ENCODE peak calls at places on chromosomes 7 and 10, in five cellular contexts. T, S, X, Z and D are unnamed samples.

GRCh38 chr7:93179173-93179572 is 31.0 kb upstream of the SAMD9L start:
- DNase-seq in T (no peak), Z (no peak), X (no peak), S (no peak), D (no peak)

GRCh38 chr7:137717811-137718271 is 128.9 kb downstream of the DGKI start:
- DNase-seq in S (no peak), T (no peak), X (no peak), Z (no peak), D (no peak)

GRCh38 chr7:18978108-18978495 is 139.3 kb downstream of the TWIST1 start:
- DNase-seq in X (no peak), S (no peak), Z (no peak), T (no peak), D (no peak)

GRCh38 chr10:34814228-34815173 is 595 bp downstream of the PARD3 start:
- DNase-seq in S (peak; percentile 82), X (peak; percentile 73), Z (peak; percentile 76), T (peak; percentile 47), D (peak; percentile 83)

GRCh38 chr7:143199040-143199439 is 15.8 kb downstream of the TAS2R39 start:
- DNase-seq in T (no peak), S (no peak), Z (no peak), X (no peak), D (no peak)

GRCh38 chr10:27258838-27259532 is 18.4 kb upstream of the ACBD5 start:
- DNase-seq in T (no peak), Z (no peak), X (no peak), S (peak; percentile 58), D (no peak)

GRCh38 chr10:97234403-97234802 is 48.6 kb upstream of the SLIT1 start:
- DNase-seq in X (no peak), Z (no peak), S (peak; percentile 41), T (no peak), D (peak; percentile 42)

GRCh38 chr7:25726180-25726579 is 425.8 kb upstream of the NFE2L3 start:
- DNase-seq in T (peak; percentile 38), S (no peak), Z (no peak), X (no peak), D (peak; percentile 41)

GRCh38 chr10:95513941-95514392 is 47.2 kb downstream of the SORBS1 start:
- DNase-seq in X (no peak), S (no peak), Z (no peak), T (peak; percentile 59), D (no peak)

GRCh38 chr10:3902054-3902808 is 117.2 kb upstream of the KLF6 start:
- DNase-seq in S (peak; percentile 73), X (no peak), Z (no peak), T (no peak), D (no peak)

GRCh38 chr7:28052933-28053332 is 127.7 kb downstream of the JAZF1 start:
- DNase-seq in X (no peak), Z (no peak), S (no peak), T (no peak), D (no peak)

GRCh38 chr7:32539917-32540544 is 44.7 kb downstream of the AVL9 start:
- DNase-seq in X (no peak), Z (no peak), S (no peak), T (no peak), D (no peak)

GRCh38 chr7:37344886-37345579 is 103.6 kb downstream of the ELMO1 start:
- DNase-seq in X (no peak), Z (no peak), T (no peak), S (no peak), D (no peak)

GRCh38 chr7:64307254-64308018 is 6.3 kb upstream of the ZNF736 start:
- DNase-seq in X (peak; percentile 98), T (peak; percentile 90), Z (peak; percentile 92), S (no peak), D (peak; percentile 75)

GRCh38 chr10:6530211-6530840 is 49.8 kb downstream of the PRKCQ start:
- DNase-seq in T (no peak), Z (no peak), X (no peak), S (no peak), D (no peak)

GRCh38 chr7:131557521-131558385 is 1.3 kb upstream of the PODXL start:
- DNase-seq in T (peak; percentile 52), S (peak; percentile 43), Z (no peak), X (no peak), D (peak; percentile 58)

GRCh38 chr10:13659887-13660544 is 73.3 kb downstream of the PRPF18 start:
- DNase-seq in X (no peak), T (peak; percentile 65), S (peak; percentile 61), Z (peak; percentile 69), D (peak; percentile 70)

GRCh38 chr10:79179404-79180309 is 110.9 kb downstream of the ZMIZ1 start:
- DNase-seq in S (peak; percentile 61), X (no peak), Z (no peak), T (no peak), D (no peak)

GRCh38 chr10:80204801-80205477 is 398 bp downstream of the ANXA11 start:
- DNase-seq in T (no peak), X (no peak), Z (no peak), S (peak; percentile 67), D (peak; percentile 44)

GRCh38 chr7:81285142-81285871 is 366.5 kb upstream of the SEMA3C start:
- DNase-seq in X (no peak), T (no peak), S (no peak), Z (no peak), D (no peak)

GRCh38 chr10:12243860-12244620 is 48.1 kb downstream of the CDC123 start:
- DNase-seq in Z (no peak), S (no peak), T (no peak), X (peak; percentile 53), D (no peak)

GRCh38 chr7:27409311-27409710 is 166.7 kb downstream of the EVX1 start:
- DNase-seq in X (no peak), S (no peak), Z (no peak), T (no peak), D (no peak)

GRCh38 chr10:35300063-35300699 is 36.1 kb upstream of the CCNY start:
- DNase-seq in Z (peak; percentile 53), S (peak; percentile 15), T (no peak), X (no peak), D (peak; percentile 58)

GRCh38 chr7:2244404-2244803 is 2.4 kb downstream of the NUDT1 start:
- DNase-seq in Z (no peak), T (no peak), X (no peak), S (no peak), D (no peak)

GRCh38 chr10:52818019-52818418 is 45.4 kb upstream of the MBL2 start:
- DNase-seq in Z (no peak), T (no peak), X (no peak), S (peak; percentile 79), D (peak; percentile 76)

GRCh38 chr7:102268635-102269034 is 18.0 kb upstream of the SH2B2 start:
- DNase-seq in Z (no peak), X (no peak), S (no peak), T (no peak), D (no peak)

GRCh38 chr10:95628786-95629185 is 27.7 kb downstream of the ALDH18A1 start:
- DNase-seq in S (peak; percentile 66), X (no peak), Z (no peak), T (no peak), D (no peak)

GRCh38 chr7:351681-352480 is 61.9 kb downstream of the FOXL3 start:
- DNase-seq in X (no peak), S (no peak), T (no peak), Z (no peak), D (no peak)

GRCh38 chr10:31274310-31274709 is 44.7 kb upstream of the ZEB1 start:
- DNase-seq in S (no peak), X (no peak), Z (no peak), T (no peak), D (no peak)

DNA sequence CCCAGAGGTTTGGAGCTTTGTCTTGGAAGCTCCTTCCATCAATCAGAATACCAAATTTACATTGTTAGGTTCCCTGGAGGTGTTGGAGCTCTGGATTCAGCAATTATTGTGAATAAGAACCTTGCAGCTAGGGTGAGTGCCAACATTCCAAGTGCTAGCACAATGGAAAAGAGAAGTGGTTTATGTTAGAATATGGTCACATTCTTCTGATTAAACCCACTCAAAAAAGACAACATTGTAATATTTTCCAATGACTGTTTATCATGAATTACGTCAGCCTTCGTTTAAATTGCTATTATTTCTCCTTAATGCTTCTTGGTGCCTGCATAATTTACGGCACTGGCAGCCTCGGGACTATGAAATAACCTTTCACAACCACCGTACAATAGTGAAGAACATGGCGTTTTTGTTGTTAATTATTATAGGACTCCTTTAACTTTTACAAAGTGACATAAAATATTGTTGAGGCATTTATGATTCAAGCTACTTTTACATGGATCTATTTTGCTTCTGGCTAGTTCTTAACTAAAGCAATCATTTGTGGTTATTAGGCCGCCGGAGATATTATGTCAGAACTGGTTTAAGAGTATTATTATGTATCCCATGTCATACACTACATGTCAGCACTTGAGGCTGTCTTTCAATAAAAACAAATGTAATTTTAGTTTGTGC is 117.7 kb downstream of the ARID5B start:
- DNase-seq in Z (no peak), X (no peak), T (peak; percentile 51), S (no peak), D (no peak)
- H3K4me1 ChIP-seq in Z (no peaks in the 10 kb centered on the region), X (no peaks in the 10 kb centered on the region), T (peaks cover 8% of the 10 kb centered on the region), S (peaks cover 68% of the 10 kb centered on the region), D (peaks cover 82% of the 10 kb centered on the region)

GRCh38 chr7:155531686-155532085 is 14.7 kb downstream of the CNPY1 start:
- DNase-seq in Z (no peak), S (peak; percentile 24), T (no peak), X (no peak), D (peak; percentile 65)

GRCh38 chr7:155534691-155535090 is 11.7 kb downstream of the CNPY1 start:
- DNase-seq in X (no peak), T (no peak), S (no peak), Z (no peak), D (no peak)

GRCh38 chr7:155533827-155534690 is 12.3 kb downstream of the CNPY1 start:
- DNase-seq in X (no peak), S (peak; percentile 56), T (no peak), Z (no peak), D (peak; percentile 41)

GRCh38 chr7:155533120-155533826 is 13.1 kb downstream of the CNPY1 start:
- DNase-seq in T (no peak), X (no peak), Z (no peak), S (no peak), D (no peak)

DNA sequence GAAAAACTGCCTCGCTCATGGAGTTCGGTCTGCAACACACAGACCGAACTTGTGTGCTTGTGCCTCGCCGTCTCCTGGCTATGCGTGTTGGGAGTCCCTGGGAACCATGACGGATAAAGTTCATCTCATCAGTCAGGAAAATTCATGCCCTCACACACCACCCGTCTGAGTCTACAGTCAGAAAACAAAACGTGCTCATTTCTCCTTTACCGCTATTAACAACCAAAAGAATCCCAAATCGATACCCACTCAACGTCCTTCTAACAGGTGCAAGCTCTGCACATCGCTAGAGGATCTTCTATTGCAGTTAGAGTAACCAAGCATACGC is 13.6 kb downstream of the CNPY1 start:
- DNase-seq in S (no peak), T (no peak), Z (no peak), X (no peak), D (peak; percentile 1)
- H3K27me3 ChIP-seq in S (peaks cover 80% of the 10 kb centered on the region), T (no peaks in the 10 kb centered on the region), Z (no peaks in the 10 kb centered on the region), X (no peaks in the 10 kb centered on the region), D (no peaks in the 10 kb centered on the region)

DNA sequence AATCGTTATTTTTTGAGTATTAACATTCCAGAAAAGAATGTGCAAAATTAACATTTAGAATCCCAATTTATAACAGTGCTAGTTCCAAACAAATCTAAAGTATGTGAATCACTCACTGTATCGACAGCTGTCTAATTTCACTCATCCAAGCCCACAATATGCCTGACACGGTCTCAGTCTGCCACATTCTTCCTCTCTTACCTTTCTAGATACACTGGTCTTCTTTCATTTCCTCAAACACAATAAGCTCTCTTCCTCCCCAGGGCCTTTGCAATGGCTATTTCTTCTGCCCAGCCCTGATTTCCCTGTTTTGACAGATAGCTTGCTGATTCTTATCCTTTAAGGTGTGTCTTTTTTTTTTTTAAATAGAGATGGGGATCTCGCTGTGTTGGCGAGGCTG is 48.8 kb downstream of the UBE2H start:
- DNase-seq in X (no peak), Z (no peak), T (no peak), S (no peak), D (no peak)
- H3K4me1 ChIP-seq in X (no peaks in the 10 kb centered on the region), Z (no peaks in the 10 kb centered on the region), T (no peaks in the 10 kb centered on the region), S (no peaks in the 10 kb centered on the region), D (peaks cover 14% of the 10 kb centered on the region)

GRCh38 chr10:131514454-131514853 is 202.9 kb upstream of the TCERG1L start:
- DNase-seq in X (no peak), Z (no peak), S (peak; percentile 44), T (no peak), D (no peak)
- H3K27me3 ChIP-seq in X (no peaks in the 10 kb centered on the region), Z (no peaks in the 10 kb centered on the region), S (peaks cover 7% of the 10 kb centered on the region), T (no peaks in the 10 kb centered on the region), D (no peaks in the 10 kb centered on the region)